ENCODE peak calls at places on chromosome 3, in six cellular contexts. Y is stimulated activated naive CD8-positive, alpha-beta T cell treated with anti-CD3 and anti-CD28 coated beads, Interleukin-15, Interleukin-2, amounts not matched to agents 100 U/mL and 50 U/mL, for 24 hours; C is BE2C; O is H4; B is head of caudate nucleus; G is Peyer's patch. U is an unnamed sample.
A peak's percentile ranks its signal among the peaks of the same experiment; 100 is the strongest.

GRCh38 chr3:21220944-21221343 is 530.1 kb downstream of the ZNF385D start:
- DNase-seq in B (no peak), C (no peak), G (no peak), Y (no peak), O (no peak), U (no peak)

GRCh38 chr3:25355034-25355898 is 72.8 kb upstream of the RARB start:
- DNase-seq in O (no peak), Y (no peak), G (no peak), B (no peak), C (no peak), U (no peak)

GRCh38 chr3:45957606-45958005 is 14.3 kb downstream of the CXCR6 start:
- DNase-seq in B (peak; percentile 70), Y (no peak), C (no peak), G (no peak), O (no peak), U (no peak)

GRCh38 chr3:14452676-14453367 is 50.4 kb downstream of the SLC6A6 start:
- DNase-seq in Y (no peak), O (peak; percentile 92), C (peak; percentile 83), G (peak; percentile 89), B (peak; percentile 80), U (peak; percentile 82)

GRCh38 chr3:25653322-25653721 is 11.4 kb downstream of the TOP2B start:
- DNase-seq in Y (no peak), O (no peak), C (no peak), B (no peak), G (no peak), U (no peak)

GRCh38 chr3:27105904-27106303 is 263.3 kb downstream of the NEK10 start:
- DNase-seq in C (no peak), Y (no peak), G (no peak), O (no peak), B (no peak), U (no peak)

GRCh38 chr3:183377307-183377959 is 51.0 kb downstream of the MCF2L2 start:
- DNase-seq in O (no peak), Y (no peak), C (no peak), G (peak; percentile 50), B (no peak), U (no peak)

GRCh38 chr3:133444071-133444774 is 44.4 kb downstream of the BFSP2 start:
- DNase-seq in C (no peak), G (no peak), B (no peak), Y (no peak), O (peak; percentile 61), U (no peak)

GRCh38 chr3:107272471-107272870 is 104.8 kb upstream of the CCDC54 start:
- DNase-seq in G (no peak), C (no peak), O (no peak), B (no peak), Y (no peak), U (no peak)

GRCh38 chr3:3160826-3161225 is 18.7 kb downstream of the CRBN start:
- DNase-seq in G (no peak), O (no peak), B (no peak), Y (no peak), C (no peak), U (no peak)

GRCh38 chr3:188026191-188026968 is 127.6 kb upstream of the LPP start:
- DNase-seq in G (no peak), Y (no peak), C (peak; percentile 23), B (no peak), O (no peak), U (no peak)

GRCh38 chr3:39090922-39091321 is 16.5 kb downstream of the GORASP1 start:
- DNase-seq in Y (no peak), B (no peak), G (no peak), O (no peak), C (no peak), U (no peak)

GRCh38 chr3:177563381-177563780 is 366.1 kb upstream of the TBL1XR1 start:
- DNase-seq in O (no peak), B (no peak), Y (no peak), G (no peak), C (no peak), U (no peak)

U was measured in HCEC 1CT.